ENCODE peak calls at places on chromosome 19, in nine cellular contexts. T is A549, O is upper lobe of left lung, M is body of pancreas, L is adrenal gland, I is ovary, C is vagina, Y is Peyer's patch, V is heart left ventricle. J is an unnamed sample.

GRCh38 chr19:35341565-35342225 is 6.0 kb upstream of the FFAR1 start:
- DNase-seq in L (no peak), Y (no peak), T (no peak), M (no peak), C (no peak), I (no peak), O (no peak), V (no peak), J (no peak)

GRCh38 chr19:6269101-6269886 is 10.5 kb downstream of the MLLT1 start:
- DNase-seq in T (no peak), C (no peak), O (no peak), M (no peak), L (no peak), V (no peak), I (no peak), Y (no peak), J (no peak)

GRCh38 chr19:29532097-29532496 is 6.3 kb downstream of the VSTM2B start:
- DNase-seq in C (no peak), M (no peak), V (no peak), T (no peak), L (no peak), O (peak; percentile 3), Y (no peak), I (no peak), J (peak; percentile 0)

GRCh38 chr19:23917856-23918255 is 3.2 kb downstream of the ZNF726 start:
- DNase-seq in I (no peak), T (no peak), Y (no peak), L (no peak), O (peak; percentile 72), M (peak; percentile 59), C (no peak), V (no peak), J (no peak)

GRCh38 chr19:29098863-29099481 is 114.0 kb downstream of the UQCRFS1 start:
- DNase-seq in T (peak; percentile 23), Y (no peak), L (peak; percentile 94), V (no peak), M (peak; percentile 49), C (peak; percentile 98), O (peak; percentile 82), I (peak; percentile 70), J (peak; percentile 31)

GRCh38 chr19:49546825-49547565 is 19.2 kb downstream of the RCN3 start:
- DNase-seq in C (no peak), M (peak; percentile 84), L (peak; percentile 75), O (peak; percentile 69), V (no peak), Y (peak; percentile 83), T (peak; percentile 91), I (peak; percentile 85), J (peak; percentile 74)

GRCh38 chr19:33309826-33310225 is 7.5 kb upstream of the CEBPA start:
- DNase-seq in L (no peak), T (no peak), C (no peak), O (no peak), M (no peak), I (no peak), Y (no peak), V (no peak), J (no peak)

GRCh38 chr19:16315825-16316505 is 8.7 kb upstream of the KLF2 start:
- DNase-seq in L (peak; percentile 79), I (peak; percentile 89), C (no peak), Y (no peak), V (no peak), M (peak; percentile 33), T (no peak), O (peak; percentile 51), J (no peak)

GRCh38 chr19:50893047-50893737 is 18.0 kb downstream of the KLK4 start:
- DNase-seq in M (no peak), O (no peak), T (no peak), Y (no peak), C (no peak), L (no peak), V (no peak), I (no peak), J (no peak)

GRCh38 chr19:29760752-29761502 is 45.9 kb upstream of the C19orf12 start:
- DNase-seq in V (no peak), T (no peak), L (no peak), O (no peak), Y (no peak), M (no peak), C (no peak), I (no peak), J (no peak)

GRCh38 chr19:57338798-57339378 is 12.2 kb upstream of the ZNF304 start:
- DNase-seq in O (no peak), Y (no peak), T (no peak), I (no peak), V (no peak), C (no peak), L (no peak), M (no peak), J (no peak)

GRCh38 chr19:4971424-4971793 is 2.5 kb downstream of the KDM4B start:
- DNase-seq in T (no peak), L (peak; percentile 70), M (peak; percentile 56), C (no peak), Y (no peak), V (no peak), O (no peak), I (peak; percentile 39), J (peak; percentile 38)

GRCh38 chr19:50820549-50821247 is 2.9 kb downstream of the KLK1 start:
- DNase-seq in M (peak; percentile 93), T (no peak), I (no peak), Y (peak; percentile 53), O (no peak), C (no peak), V (peak; percentile 65), L (no peak), J (no peak)

DNA sequence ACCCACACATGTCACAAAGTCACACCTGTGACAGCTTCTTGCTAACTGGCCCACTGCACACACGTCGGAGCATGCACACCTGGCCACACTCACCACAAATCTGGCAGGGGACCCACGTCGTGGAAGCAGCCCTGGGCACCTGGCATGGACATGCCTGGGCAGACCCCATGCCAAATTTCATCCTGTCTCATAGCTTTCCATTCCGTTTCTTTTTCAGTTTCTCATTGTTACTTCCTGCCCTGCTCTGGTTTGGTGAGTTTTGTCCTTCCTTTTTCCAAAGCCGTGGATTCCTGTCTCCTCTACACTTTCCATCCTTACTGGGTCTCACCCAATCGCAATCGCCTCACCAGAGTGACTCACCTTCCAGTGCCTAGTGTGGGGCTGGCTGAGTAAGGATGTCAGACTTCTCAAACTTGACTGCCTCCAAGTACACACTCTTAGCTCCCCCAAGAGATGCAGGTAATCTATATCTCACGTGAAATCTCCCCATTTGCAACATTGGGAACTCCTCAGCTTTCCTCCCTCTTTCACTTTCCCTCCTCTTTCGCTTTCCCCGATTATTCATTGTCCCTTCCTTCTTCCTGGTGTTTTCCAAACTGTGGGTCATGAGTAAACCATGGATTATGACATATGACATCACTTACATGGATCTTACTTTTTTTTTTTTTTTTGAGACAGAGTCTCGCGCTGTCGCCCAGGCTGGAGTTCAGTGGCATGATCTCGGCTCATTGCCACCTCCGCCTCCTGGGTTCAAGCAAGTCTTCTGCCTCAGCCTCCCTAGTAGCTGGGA is 1.6 kb upstream of the BBC3 start:
- DNase-seq in T (no peak), O (no peak), Y (no peak), I (no peak), L (peak; percentile 57), V (no peak), M (peak; percentile 53), C (no peak), J (no peak)
- TF ChIP-seq POLR2A in T (no peak), O (no peak), Y (peak; percentile 60), I (no peak), L (no peak), V (no peak), M (peak; percentile 68), C (no peak), J (no peak)

GRCh38 chr19:7636691-7637373 is at the start of gene STXBP2:
- DNase-seq in V (peak; percentile 87), T (peak; percentile 77), Y (peak; percentile 91), I (no peak), L (peak; percentile 55), O (peak; percentile 90), M (peak; percentile 93), C (no peak), J (peak; percentile 93)
- TF ChIP-seq CTCF in V (no peak), T (no peak), Y (peak; percentile 22), I (no peak), L (no peak), O (peak; percentile 69), M (no peak), C (no peak), J (no peak)

DNA sequence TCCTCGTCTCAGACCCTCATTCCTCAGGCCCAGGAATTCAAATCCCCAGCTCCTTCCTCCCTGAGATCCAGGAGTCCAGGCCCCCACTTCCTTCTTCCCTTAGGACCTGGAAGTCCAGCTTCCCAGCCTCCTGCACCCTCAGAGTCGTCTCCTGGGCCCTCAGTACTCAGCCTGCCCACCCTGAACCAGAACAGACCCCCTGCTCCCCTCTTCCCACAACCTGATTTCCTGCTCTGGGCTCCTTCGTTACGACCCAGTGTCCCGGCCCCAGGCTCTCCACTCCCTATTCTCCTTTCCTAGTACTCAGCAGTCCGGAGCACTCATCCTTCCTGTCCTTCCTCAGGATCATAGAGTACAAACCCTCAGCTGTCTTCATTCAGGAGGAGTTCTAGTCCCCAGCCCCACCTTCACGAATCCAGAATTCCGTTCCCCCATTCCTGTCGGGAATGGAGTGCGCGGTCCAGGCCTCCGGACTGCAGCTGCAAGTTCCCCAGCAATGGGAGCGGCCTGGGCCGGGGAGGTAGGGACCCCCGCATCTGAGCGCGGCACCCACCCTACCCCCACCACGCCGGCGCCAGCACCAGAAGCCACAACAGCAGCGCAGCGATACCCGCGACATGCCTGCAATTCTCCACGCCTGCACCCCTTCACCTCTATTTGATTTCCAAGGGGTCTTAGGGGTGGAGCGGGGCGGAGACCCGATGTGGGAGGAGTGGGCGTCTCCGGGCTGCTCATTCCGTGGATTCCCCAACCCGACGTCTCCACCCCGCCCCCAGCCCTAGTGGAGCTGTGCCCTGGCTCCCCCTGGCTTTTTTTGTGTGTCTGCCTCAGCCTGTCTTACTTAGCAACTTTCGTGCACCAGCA is 12.7 kb downstream of the EGLN2 start:
- DNase-seq in V (no peak), O (no peak), L (no peak), Y (peak; percentile 62), C (no peak), T (no peak), I (peak; percentile 51), M (no peak), J (no peak)
- H3K4me3 ChIP-seq in V (peak overlapping the region; percentile 60), O (peak overlapping the region; percentile 56), L (peak overlapping the region; percentile 30), Y (peak overlapping the region; percentile 42), C (peak overlapping the region; percentile 45), T (no peak overlapping the region), I (peak overlapping the region; percentile 45), M (no peak overlapping the region), J (peak overlapping the region; percentile 54)

GRCh38 chr19:872266-872951 is 12.9 kb downstream of the CFD start:
- DNase-seq in V (peak; percentile 77), L (peak; percentile 75), Y (peak; percentile 59), I (peak; percentile 70), O (peak; percentile 48), C (no peak), M (no peak), T (no peak), J (peak; percentile 68)

GRCh38 chr19:873084-874019 is 13.9 kb downstream of the CFD start:
- DNase-seq in L (peak; percentile 54), T (no peak), Y (no peak), I (no peak), V (no peak), C (no peak), M (no peak), O (no peak), J (no peak)

GRCh38 chr19:876780-877314 is 16.1 kb downstream of the MED16 start:
- DNase-seq in V (no peak), T (no peak), C (no peak), I (no peak), M (no peak), O (no peak), Y (no peak), L (no peak), J (no peak)

GRCh38 chr19:876089-876488 is 16.6 kb downstream of the CFD start:
- DNase-seq in O (no peak), C (no peak), Y (no peak), M (no peak), V (no peak), L (no peak), T (no peak), I (no peak), J (no peak)

GRCh38 chr19:875265-875879 is 15.9 kb downstream of the CFD start:
- DNase-seq in O (no peak), I (no peak), Y (no peak), T (no peak), M (no peak), L (no peak), V (no peak), C (no peak), J (no peak)
- TF ChIP-seq POLR2A in O (no peak), I (no peak), Y (no peak), T (no peak), M (no peak), L (no peak), V (no peak), C (no peak), J (no peak)